ENCODE peak calls at places on chromosome 3, in ten cellular contexts. E is naive thymus-derived CD4-positive, alpha-beta T cell; T is sigmoid colon; L is keratinocyte; N is heart left ventricle; U is fibroblast of pulmonary artery; S is endothelial cell of umbilical vein; D is K562; Y is SJSA1; H is cardiac muscle cell. F is an unnamed sample.

GRCh38 chr3:190436356-190436755 is 13.3 kb downstream of the TMEM207 start:
- DNase-seq in N (no peak), U (no peak), D (no peak), E (no peak), L (no peak), Y (no peak), S (no peak), H (no peak), T (no peak), F (no peak)

GRCh38 chr3:56005196-56005805 is 463.0 kb downstream of the ERC2 start:
- DNase-seq in Y (no peak), T (no peak), N (no peak), E (no peak), S (no peak), D (no peak), L (no peak), H (no peak), U (no peak), F (no peak)

GRCh38 chr3:169083126-169083525 is 580.4 kb downstream of the MECOM start:
- DNase-seq in D (no peak), H (no peak), Y (peak), N (no peak), L (no peak), U (no peak), S (no peak), E (no peak), T (no peak), F (no peak)

GRCh38 chr3:98914210-98915080 is 12.9 kb upstream of the DCBLD2 start:
- DNase-seq in L (no peak), S (no peak), E (no peak), T (no peak), N (no peak), U (no peak), Y (no peak), D (no peak), H (no peak), F (peak)

GRCh38 chr3:27666277-27666676 is 55.8 kb downstream of the EOMES start:
- DNase-seq in L (no peak), E (no peak), D (no peak), N (no peak), T (no peak), S (no peak), H (no peak), U (no peak), Y (no peak), F (no peak)

GRCh38 chr3:115808816-115809215 is 185.5 kb downstream of the GAP43 start:
- DNase-seq in D (no peak), N (no peak), T (no peak), H (no peak), E (no peak), U (no peak), L (no peak), S (no peak), Y (no peak), F (peak)

GRCh38 chr3:193829781-193830180 is 236.8 kb downstream of the OPA1 start:
- DNase-seq in N (no peak), T (no peak), H (no peak), D (no peak), U (peak), Y (peak), L (peak), E (no peak), S (no peak), F (peak)

GRCh38 chr3:8837172-8837571 is 67.8 kb upstream of the OXTR start:
- DNase-seq in T (no peak), Y (no peak), H (no peak), U (peak), E (no peak), L (no peak), D (no peak), N (no peak), S (no peak), F (peak)

GRCh38 chr3:118472586-118472985 is 562.1 kb downstream of the IGSF11 start:
- DNase-seq in T (no peak), Y (peak), N (no peak), L (no peak), H (no peak), U (peak), E (no peak), S (no peak), D (no peak), F (no peak)

GRCh38 chr3:122515020-122515468 is 305 bp upstream of the KPNA1 start:
- DNase-seq in D (no peak), N (no peak), U (no peak), L (no peak), Y (no peak), S (no peak), T (no peak), E (no peak), H (no peak), F (no peak)
- H3K4me3 ChIP-seq in D (peak), N (peak), U (peak), L (peak), Y (peak), S (peak), T (peak), E (peak), H (peak), F (peak)

GRCh38 chr3:192515661-192516040 is 211.7 kb downstream of the FGF12 start:
- DNase-seq in N (no peak), T (no peak), U (no peak), Y (no peak), D (no peak), E (no peak), L (no peak), H (no peak), S (no peak), F (no peak)

GRCh38 chr3:192514081-192514753 is 213.1 kb downstream of the FGF12 start:
- DNase-seq in E (no peak), L (no peak), T (no peak), U (peak), H (peak), S (peak), D (peak), N (no peak), Y (no peak), F (no peak)

GRCh38 chr3:192516850-192517249 is 210.5 kb downstream of the FGF12 start:
- DNase-seq in N (no peak), Y (no peak), E (no peak), T (no peak), S (no peak), D (no peak), L (no peak), H (no peak), U (no peak), F (no peak)

GRCh38 chr3:192514754-192515660 is 212.3 kb downstream of the FGF12 start:
- DNase-seq in E (no peak), Y (no peak), N (peak), L (no peak), T (no peak), H (peak), D (no peak), U (no peak), S (no peak), F (no peak)
- H3K4me3 ChIP-seq in E (no peak), Y (no peak), N (peak), L (no peak), T (peak), H (peak), D (no peak), U (no peak), S (no peak), F (no peak)

GRCh38 chr3:141370065-141370533 is 1.8 kb downstream of the ZBTB38 start:
- DNase-seq in Y (peak), L (no peak), T (peak), H (peak), U (peak), N (peak), D (peak), S (peak), E (peak), F (peak)
- H3K4me3 ChIP-seq in Y (no peak), L (no peak), T (no peak), H (no peak), U (peak), N (peak), D (no peak), S (no peak), E (no peak), F (peak)

DNA sequence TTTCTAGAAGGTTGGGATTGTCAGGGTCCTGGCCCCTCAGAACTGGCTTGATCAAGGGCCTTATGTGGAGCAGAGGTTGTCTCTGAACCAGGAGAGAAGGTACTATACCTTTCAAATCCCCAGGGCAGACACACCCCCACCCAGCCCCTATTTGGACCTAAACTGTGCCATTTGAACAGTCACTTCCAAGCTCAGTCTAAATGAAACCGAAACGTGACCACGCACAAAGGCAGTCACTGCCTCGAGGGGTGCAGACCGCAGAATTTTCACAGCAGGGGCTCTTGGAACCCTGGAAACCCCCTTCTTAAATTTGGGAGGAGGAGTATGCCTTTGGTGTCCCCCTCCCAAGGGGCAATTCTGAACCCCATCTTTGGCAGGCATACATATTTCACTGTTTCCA is 53.7 kb downstream of the GRIP2 start:
- DNase-seq in H (no peak), N (no peak), U (no peak), E (no peak), L (no peak), D (no peak), T (no peak), Y (no peak), S (no peak), F (no peak)
- H3K4me3 ChIP-seq in H (no peak), N (no peak), U (no peak), E (no peak), L (no peak), D (no peak), T (no peak), Y (no peak), S (no peak), F (no peak)

DNA sequence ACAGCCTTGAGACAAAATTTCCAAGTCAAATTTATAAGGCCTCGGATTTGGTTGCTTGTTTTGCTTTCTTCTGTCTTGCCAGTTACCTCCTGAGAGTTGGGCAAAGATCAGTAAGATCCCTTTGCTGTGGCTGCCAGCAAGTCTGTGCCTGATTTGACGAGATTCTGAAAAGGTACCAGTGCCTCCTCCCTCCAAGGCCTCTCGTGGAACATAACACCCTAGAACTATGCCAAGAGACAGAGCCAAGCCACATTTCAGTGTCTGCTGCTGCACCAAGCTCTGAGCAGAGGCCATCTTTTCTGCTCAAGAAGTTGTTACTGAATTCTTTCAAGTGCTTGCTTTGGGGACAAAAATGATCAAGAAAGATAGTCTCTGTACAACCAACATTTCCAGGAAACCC is 61.0 kb downstream of the GTPBP8 start:
- DNase-seq in E (no peak), S (no peak), N (no peak), Y (no peak), D (no peak), U (no peak), T (peak), H (no peak), L (no peak), F (no peak)
- H3K4me3 ChIP-seq in E (no peak), S (no peak), N (no peak), Y (no peak), D (no peak), U (no peak), T (no peak), H (no peak), L (no peak), F (no peak)

GRCh38 chr3:105883798-105884377 is 15.1 kb upstream of the CBLB start:
- DNase-seq in N (no peak), D (no peak), Y (no peak), S (no peak), U (no peak), E (no peak), T (no peak), H (no peak), L (no peak), F (peak)
- H3K4me3 ChIP-seq in N (no peak), D (no peak), Y (no peak), S (no peak), U (no peak), E (no peak), T (no peak), H (no peak), L (no peak), F (no peak)

GRCh38 chr3:15520804-15521572 is 518 bp downstream of the COLQ start:
- DNase-seq in S (no peak), Y (no peak), L (no peak), T (no peak), U (no peak), H (no peak), N (no peak), E (no peak), D (no peak), F (no peak)

GRCh38 chr3:15520185-15520584 is 1.3 kb downstream of the COLQ start:
- DNase-seq in U (no peak), D (no peak), H (no peak), Y (no peak), L (no peak), E (no peak), T (no peak), N (no peak), S (no peak), F (no peak)

GRCh38 chr3:15523660-15524417 is 2.3 kb upstream of the COLQ start:
- DNase-seq in E (no peak), U (no peak), T (no peak), H (no peak), D (no peak), S (no peak), N (no peak), Y (no peak), L (no peak), F (peak)

GRCh38 chr3:15519096-15519495 is 2.4 kb downstream of the COLQ start:
- DNase-seq in U (no peak), Y (no peak), T (no peak), S (no peak), E (no peak), H (no peak), L (no peak), D (no peak), N (peak), F (no peak)

DNA sequence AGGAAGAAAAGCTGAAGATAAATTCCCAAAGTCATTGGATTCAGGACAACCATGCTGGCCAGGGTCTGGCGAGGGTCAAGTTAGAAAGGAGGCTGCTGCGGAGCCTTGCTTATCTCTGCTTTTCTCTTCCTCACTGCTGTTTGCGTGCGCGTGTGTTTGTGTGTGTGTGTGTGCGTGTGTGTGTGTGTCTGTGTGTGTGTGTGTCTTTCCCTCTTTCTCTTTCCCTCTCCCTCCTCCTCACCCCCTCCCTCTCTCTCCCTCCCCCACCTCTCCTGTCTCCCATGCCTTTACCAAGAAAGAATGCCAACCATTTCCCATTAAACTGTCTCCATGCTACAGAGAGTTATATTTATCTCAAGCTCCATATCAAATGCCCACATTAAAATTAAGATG is at the start of gene COLQ:
- DNase-seq in T (no peak), L (no peak), U (peak), N (no peak), H (peak), S (no peak), Y (no peak), E (no peak), D (no peak), F (no peak)
- H3K4me3 ChIP-seq in T (no peak), L (no peak), U (no peak), N (peak), H (peak), S (no peak), Y (no peak), E (no peak), D (no peak), F (no peak)

DNA sequence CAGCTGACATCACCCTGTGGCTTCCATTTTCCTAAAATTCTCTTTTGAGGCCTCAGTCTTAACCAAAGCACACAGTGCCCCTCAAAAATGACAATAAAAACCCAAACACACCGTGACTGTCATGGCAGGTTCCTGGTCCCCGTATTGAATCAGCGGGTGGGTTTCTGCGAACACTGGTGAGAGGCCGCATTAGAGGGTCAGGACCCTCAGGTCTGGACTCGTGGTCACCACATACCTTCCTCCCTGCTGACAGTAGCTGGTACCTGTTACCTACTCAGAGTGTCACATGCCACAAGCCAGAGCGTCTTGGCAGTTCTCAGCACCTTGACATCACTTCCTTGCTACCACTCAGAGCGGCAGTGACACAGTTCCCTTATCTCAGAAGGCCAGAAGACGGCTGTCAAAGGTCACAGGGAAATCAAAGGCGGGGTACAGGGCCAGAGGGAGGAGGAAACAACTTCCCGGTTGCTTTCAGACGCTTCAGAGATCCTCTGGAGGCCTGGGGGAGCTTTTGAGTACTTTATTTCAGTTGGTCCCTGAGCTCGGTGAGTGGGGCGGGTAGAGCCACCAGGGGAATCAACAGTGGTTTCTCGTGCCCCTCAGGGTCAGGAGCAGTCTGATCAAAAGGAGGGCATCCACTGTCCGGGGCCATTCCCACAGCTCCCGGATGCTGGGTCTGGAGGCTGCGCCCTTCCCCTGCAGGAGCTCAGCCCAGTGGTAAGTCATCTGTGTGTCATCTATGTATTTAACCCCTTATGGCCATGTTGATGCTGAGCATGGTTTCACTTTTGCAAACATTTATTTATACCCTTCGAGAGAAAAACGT is at the start of the genes CCR5AS and CCRL2:
- DNase-seq in D (peak), Y (peak), U (peak), H (peak), L (no peak), S (peak), N (peak), E (peak), T (peak), F (peak)
- H3K4me3 ChIP-seq in D (peak), Y (peak), U (no peak), H (no peak), L (no peak), S (peak), N (peak), E (peak), T (peak), F (no peak)

DNA sequence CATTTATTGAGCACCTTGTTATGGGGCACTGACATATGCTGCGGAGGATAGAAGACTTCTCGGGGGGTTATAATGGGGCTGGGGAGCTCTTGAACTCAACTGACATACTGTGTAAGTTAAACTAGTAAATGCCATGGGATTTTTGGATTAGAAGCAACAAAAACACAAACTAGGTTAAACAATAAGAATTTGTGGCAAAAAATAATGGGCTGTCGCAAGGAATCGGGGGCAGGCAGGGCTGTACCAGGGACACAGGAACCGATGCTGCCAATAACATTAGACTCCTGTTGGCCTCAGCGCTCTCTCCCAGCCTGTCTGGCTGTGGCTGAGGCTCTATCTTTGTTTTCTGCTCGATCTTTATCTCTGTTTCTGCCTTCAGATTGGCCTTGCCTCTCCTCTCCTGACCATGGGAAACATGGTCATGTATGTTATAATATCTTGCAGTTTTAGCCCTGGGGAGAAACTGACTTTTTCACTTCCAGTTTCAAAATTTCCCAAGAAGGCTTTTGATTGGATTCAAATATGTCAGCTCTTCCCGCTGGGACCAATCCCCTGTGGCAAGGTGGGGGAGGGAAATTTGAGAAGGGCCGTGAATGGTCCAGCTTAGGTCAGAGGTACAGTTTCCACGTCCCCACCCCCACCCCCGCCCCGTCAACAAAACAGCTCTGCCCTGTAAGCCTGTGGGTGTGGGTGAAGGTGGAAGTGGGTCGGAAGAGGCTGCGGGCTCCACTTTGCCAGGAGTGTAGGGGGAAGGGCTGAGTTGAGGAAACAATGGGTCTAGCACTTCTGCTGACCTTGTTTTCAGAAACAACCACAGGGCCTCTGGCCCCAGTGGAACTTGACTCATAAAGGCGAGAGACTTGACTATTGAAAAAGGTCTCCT is 161.0 kb upstream of the TBL1XR1 start:
- DNase-seq in T (peak), N (peak), L (no peak), U (peak), D (peak), E (peak), S (peak), H (peak), Y (peak), F (peak)
- H3K4me3 ChIP-seq in T (peak), N (peak), L (peak), U (peak), D (peak), E (peak), S (no peak), H (no peak), Y (peak), F (no peak)

GRCh38 chr3:124937049-124937448 is 2.5 kb upstream of the MUC13 start:
- DNase-seq in S (no peak), Y (no peak), D (no peak), E (no peak), L (no peak), T (no peak), U (no peak), N (no peak), H (no peak), F (no peak)

GRCh38 chr3:124938896-124939295 is 4.3 kb upstream of the MUC13 start:
- DNase-seq in U (no peak), N (no peak), E (no peak), T (no peak), S (no peak), D (no peak), L (no peak), H (no peak), Y (no peak), F (no peak)

GRCh38 chr3:124935794-124936542 is 1.4 kb upstream of the MUC13 start:
- DNase-seq in T (no peak), S (no peak), U (no peak), L (no peak), N (no peak), D (no peak), E (no peak), H (no peak), Y (no peak), F (no peak)

GRCh38 chr3:124934577-124934976 is at the start of gene MUC13:
- DNase-seq in H (no peak), T (no peak), U (no peak), S (no peak), D (no peak), E (no peak), N (no peak), L (no peak), Y (no peak), F (no peak)

DNA sequence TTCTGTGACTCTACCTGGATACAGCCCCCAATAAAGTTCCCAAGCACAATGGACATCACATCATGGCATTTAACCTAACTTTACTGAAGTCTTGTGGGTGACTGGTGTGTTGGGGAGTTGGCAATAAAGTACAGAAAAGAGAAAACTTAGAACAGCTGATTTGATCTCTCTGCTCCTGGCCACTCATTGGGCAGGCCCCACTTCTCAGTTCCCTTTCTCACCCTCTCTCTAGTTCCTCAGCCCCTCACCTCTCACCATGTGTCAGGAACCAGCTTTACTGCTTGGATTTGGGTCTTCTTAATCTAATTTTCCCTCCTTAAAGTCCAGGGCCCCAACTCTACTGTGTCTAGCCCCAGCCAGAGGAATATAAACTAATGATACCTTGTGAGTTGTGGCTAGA is 713 bp upstream of the MUC13 start:
- DNase-seq in U (no peak), D (no peak), E (no peak), H (no peak), L (no peak), S (no peak), N (no peak), T (no peak), Y (no peak), F (no peak)
- H3K4me3 ChIP-seq in U (no peak), D (no peak), E (no peak), H (no peak), L (no peak), S (no peak), N (no peak), T (no peak), Y (no peak), F (no peak)

F was measured in foreskin fibroblast.